ENCODE peak calls at places on chromosomes 3 and 15, in six cellular contexts. P, S, N, H, M and I are unnamed samples.

GRCh38 chr15:95262866-95263564 is 1031.7 kb downstream of the MCTP2 start:
- DNase-seq in S (no peak), N (no peak), M (peak), P (no peak), H (no peak), I (no peak)

GRCh38 chr3:159380891-159381290 is 579.0 kb downstream of the MFSD1 start:
- DNase-seq in P (no peak), M (no peak), H (no peak), N (no peak), S (no peak), I (no peak)

GRCh38 chr3:17740703-17741102 is 1.7 kb downstream of the TBC1D5 start:
- DNase-seq in N (no peak), P (no peak), M (peak), H (no peak), S (no peak), I (no peak)

GRCh38 chr15:25850154-25851111 is 12.7 kb downstream of the ATP10A start:
- DNase-seq in S (peak), H (peak), P (peak), M (no peak), N (no peak), I (peak)

GRCh38 chr3:84685467-84685866 is 273.3 kb upstream of the CADM2 start:
- DNase-seq in S (no peak), H (no peak), M (no peak), P (no peak), N (no peak), I (no peak)

GRCh38 chr3:127161236-127161635 is 31.7 kb upstream of the PRR23E start:
- DNase-seq in S (no peak), N (no peak), H (no peak), P (no peak), M (no peak), I (no peak)

GRCh38 chr3:127760361-127760760 is 62.0 kb downstream of the MGLL start:
- DNase-seq in H (no peak), P (no peak), M (no peak), N (peak), S (no peak), I (no peak)

GRCh38 chr3:186901135-186901734 is 29.1 kb upstream of the ST6GAL1 start:
- DNase-seq in P (no peak), N (no peak), M (peak), S (no peak), H (no peak), I (no peak)

GRCh38 chr15:47184405-47185221 is 532.7 kb upstream of the SEMA6D start:
- DNase-seq in S (no peak), P (no peak), N (no peak), H (no peak), M (peak), I (no peak)

GRCh38 chr3:21718161-21718765 is 32.7 kb downstream of the ZNF385D start:
- DNase-seq in P (no peak), H (no peak), M (peak), S (no peak), N (no peak), I (no peak)

GRCh38 chr3:146222204-146223046 is 28.5 kb downstream of the PLSCR4 start:
- DNase-seq in H (peak), M (peak), N (no peak), P (no peak), S (no peak), I (no peak)

GRCh38 chr15:69830425-69830824 is 267.3 kb downstream of the TLE3 start:
- DNase-seq in S (no peak), N (no peak), P (no peak), M (no peak), H (no peak), I (no peak)

GRCh38 chr15:69957175-69957574 is 140.5 kb downstream of the TLE3 start:
- DNase-seq in P (no peak), H (no peak), S (no peak), M (no peak), N (no peak), I (no peak)

GRCh38 chr15:87805117-87805820 is 451.3 kb downstream of the NTRK3 start:
- DNase-seq in S (no peak), N (no peak), M (no peak), H (no peak), P (no peak), I (no peak)

GRCh38 chr3:179247289-179248020 is 3.5 kb downstream of the KCNMB3 start:
- DNase-seq in H (no peak), M (peak), P (no peak), N (no peak), S (no peak), I (no peak)

GRCh38 chr3:184498986-184499606 is 62.5 kb upstream of the EPHB3 start:
- DNase-seq in P (no peak), N (no peak), M (no peak), S (no peak), H (no peak), I (no peak)

GRCh38 chr3:100913870-100914654 is 79.2 kb downstream of the ABI3BP start:
- DNase-seq in M (peak), P (peak), N (no peak), H (no peak), S (no peak), I (no peak)

GRCh38 chr3:155504682-155505081 is 211.2 kb upstream of the STRIT1 start:
- DNase-seq in M (no peak), S (no peak), P (no peak), N (no peak), H (peak), I (no peak)

GRCh38 chr3:30737746-30738499 is 131.5 kb downstream of the TGFBR2 start:
- DNase-seq in N (no peak), S (no peak), P (no peak), M (no peak), H (no peak), I (no peak)

GRCh38 chr3:125515421-125515820 is 4.6 kb downstream of the SNX4 start:
- DNase-seq in H (no peak), N (no peak), S (no peak), P (no peak), M (no peak), I (no peak)

GRCh38 chr15:70046716-70047369 is 50.9 kb downstream of the TLE3 start:
- DNase-seq in N (no peak), S (no peak), H (no peak), P (no peak), M (no peak), I (no peak)

GRCh38 chr3:11195721-11196332 is 41.5 kb downstream of the HRH1 start:
- DNase-seq in P (no peak), H (no peak), S (no peak), M (peak), N (no peak), I (no peak)

GRCh38 chr3:189395825-189396224 is 224.1 kb downstream of the TPRG1 start:
- DNase-seq in S (no peak), P (no peak), H (no peak), M (no peak), N (no peak), I (no peak)

GRCh38 chr3:44513513-44513912 is 36.0 kb upstream of the ZNF445 start:
- DNase-seq in P (no peak), S (no peak), N (no peak), H (no peak), M (no peak), I (no peak)

GRCh38 chr3:134326760-134327593 is 47.3 kb downstream of the AMOTL2 start:
- DNase-seq in M (peak), N (no peak), S (peak), H (no peak), P (peak), I (no peak)

GRCh38 chr3:8964436-8965370 is 1.4 kb upstream of the RAD18 start:
- DNase-seq in H (no peak), S (no peak), N (no peak), M (peak), P (no peak), I (no peak)

GRCh38 chr3:16721494-16721893 is 116.3 kb upstream of the DAZL start:
- DNase-seq in P (no peak), N (no peak), H (no peak), S (no peak), M (no peak), I (no peak)

GRCh38 chr3:127848131-127849129 is 26.1 kb upstream of the MGLL start:
- DNase-seq in H (no peak), S (no peak), M (peak), N (peak), P (no peak), I (no peak)

GRCh38 chr3:187024561-187025226 is 94.4 kb downstream of the ST6GAL1 start:
- DNase-seq in H (no peak), M (no peak), P (no peak), S (no peak), N (no peak), I (no peak)

GRCh38 chr3:45064512-45065372 is 38.6 kb downstream of the CLEC3B start:
- DNase-seq in P (peak), H (no peak), S (no peak), M (peak), N (no peak), I (no peak)

GRCh38 chr3:85567074-85567676 is 608.4 kb downstream of the CADM2 start:
- DNase-seq in M (peak), H (no peak), N (no peak), P (peak), S (peak), I (peak)

GRCh38 chr3:143294183-143294582 is 174.6 kb downstream of the CHST2 start:
- DNase-seq in N (no peak), M (no peak), P (no peak), H (no peak), S (no peak), I (no peak)

GRCh38 chr3:188947983-188948657 is 223.7 kb upstream of the TPRG1 start:
- DNase-seq in S (peak), H (peak), M (peak), P (peak), N (peak), I (no peak)

GRCh38 chr15:44910981-44911625 is 45.4 kb upstream of the TERB2 start:
- DNase-seq in M (no peak), S (no peak), P (no peak), N (no peak), H (no peak), I (no peak)

GRCh38 chr3:123668906-123669305 is 84.1 kb upstream of the HACD2 start:
- DNase-seq in M (no peak), P (no peak), S (no peak), H (no peak), N (no peak), I (no peak)

GRCh38 chr3:58151637-58152036 is 59.1 kb downstream of the DNASE1L3 start:
- DNase-seq in S (no peak), N (peak), H (peak), P (no peak), M (no peak), I (no peak)

GRCh38 chr3:189787622-189788021 is 156.4 kb downstream of the TP63 start:
- DNase-seq in P (no peak), H (no peak), N (no peak), S (no peak), M (peak), I (no peak)